ENCODE peak calls at places on chromosomes 16 and 17, in four cellular contexts. N, S, W and M are unnamed samples.

GRCh38 chr17:49501496-49501895 is 6.4 kb downstream of the NGFR start:
- DNase-seq in N (no peak), S (no peak), W (no peak), M (no peak)

GRCh38 chr17:83037084-83037950 is 42.1 kb upstream of the METRNL start:
- DNase-seq in N (no peak), S (no peak), W (no peak), M (peak; percentile 39)

GRCh38 chr17:43217614-43218087 is 6.0 kb downstream of the TMEM106A start:
- DNase-seq in N (no peak), S (no peak), W (no peak), M (no peak)

GRCh38 chr17:17416400-17417360 is 60.1 kb upstream of the MED9 start:
- DNase-seq in N (no peak), S (no peak), W (peak; percentile 87), M (peak; percentile 55)

GRCh38 chr16:72371307-72372081 is 199.5 kb upstream of the PMFBP1 start:
- DNase-seq in N (no peak), S (no peak), W (peak; percentile 25), M (no peak)

GRCh38 chr17:1906622-1907021 is 76.8 kb downstream of the RPA1 start:
- DNase-seq in N (no peak), S (no peak), W (no peak), M (no peak)

GRCh38 chr17:17682737-17683675 is 1.7 kb downstream of the RAI1 start:
- DNase-seq in N (peak; percentile 85), S (peak; percentile 75), W (peak; percentile 91), M (peak; percentile 79)

GRCh38 chr16:85460983-85461813 is 151.9 kb upstream of the GSE1 start:
- DNase-seq in N (peak; percentile 84), S (no peak), W (peak; percentile 56), M (no peak)

GRCh38 chr16:18072161-18072560 is 264.4 kb downstream of the NPIPA8 start:
- DNase-seq in N (no peak), S (no peak), W (no peak), M (no peak)

GRCh38 chr16:56353054-56353921 is 72.1 kb downstream of the AMFR start:
- DNase-seq in N (peak; percentile 14), S (peak; percentile 6), W (no peak), M (peak; percentile 44)

GRCh38 chr17:21358682-21359482 is 17.3 kb upstream of the KCNJ12 start:
- DNase-seq in N (no peak), S (no peak), W (no peak), M (no peak)

GRCh38 chr17:73998246-73999220 is 204.9 kb upstream of the RPL38 start:
- DNase-seq in N (no peak), S (peak; percentile 78), W (no peak), M (peak; percentile 71)

GRCh38 chr16:11597268-11597690 is 10.6 kb upstream of the LITAF start:
- DNase-seq in N (peak; percentile 15), S (no peak), W (no peak), M (no peak)

GRCh38 chr16:62445909-62446308 is 409.7 kb upstream of the CDH8 start:
- DNase-seq in N (no peak), S (no peak), W (no peak), M (no peak)

GRCh38 chr16:15972046-15972868 is 22.8 kb downstream of the ABCC1 start:
- DNase-seq in N (no peak), S (no peak), W (peak; percentile 67), M (no peak)

GRCh38 chr17:27490391-27490790 is 34.1 kb downstream of the KSR1 start:
- DNase-seq in N (no peak), S (no peak), W (no peak), M (no peak)

GRCh38 chr16:89359296-89360147 is 130.8 kb downstream of the ANKRD11 start:
- DNase-seq in N (peak; percentile 54), S (no peak), W (no peak), M (no peak)

GRCh38 chr17:64779344-64780095 is 117.4 kb upstream of the SMURF2 start:
- DNase-seq in N (no peak), S (peak; percentile 27), W (no peak), M (no peak)

GRCh38 chr17:64781810-64782555 is 119.9 kb upstream of the SMURF2 start:
- DNase-seq in N (no peak), S (no peak), W (no peak), M (peak; percentile 42)

GRCh38 chr17:64780096-64781012 is 118.2 kb upstream of the SMURF2 start:
- DNase-seq in N (no peak), S (peak; percentile 91), W (no peak), M (peak; percentile 73)

GRCh38 chr17:64781013-64781392 is 118.9 kb upstream of the SMURF2 start:
- DNase-seq in N (no peak), S (no peak), W (no peak), M (no peak)

GRCh38 chr17:64781394-64781793 is 119.3 kb upstream of the SMURF2 start:
- DNase-seq in N (no peak), S (peak; percentile 75), W (no peak), M (peak; percentile 77)
- TF ChIP-seq POLR2A in N (no peak), S (no peak), W (no peak), M (no peak)

GRCh38 chr17:29617125-29617480 is 5.6 kb downstream of the CORO6 start:
- DNase-seq in N (peak; percentile 51), S (peak; percentile 90), W (peak; percentile 38), M (peak; percentile 83)
- H3K4me1 ChIP-seq in N (peaks cover 17% of the 10 kb centered on the region), S (peaks cover 66% of the 10 kb centered on the region), W (peaks cover 13% of the 10 kb centered on the region), M (peaks cover 7% of the 10 kb centered on the region)

GRCh38 chr17:58141505-58141904 is 6.7 kb upstream of the OR4D1 start:
- DNase-seq in N (no peak), S (no peak), W (no peak), M (no peak)

DNA sequence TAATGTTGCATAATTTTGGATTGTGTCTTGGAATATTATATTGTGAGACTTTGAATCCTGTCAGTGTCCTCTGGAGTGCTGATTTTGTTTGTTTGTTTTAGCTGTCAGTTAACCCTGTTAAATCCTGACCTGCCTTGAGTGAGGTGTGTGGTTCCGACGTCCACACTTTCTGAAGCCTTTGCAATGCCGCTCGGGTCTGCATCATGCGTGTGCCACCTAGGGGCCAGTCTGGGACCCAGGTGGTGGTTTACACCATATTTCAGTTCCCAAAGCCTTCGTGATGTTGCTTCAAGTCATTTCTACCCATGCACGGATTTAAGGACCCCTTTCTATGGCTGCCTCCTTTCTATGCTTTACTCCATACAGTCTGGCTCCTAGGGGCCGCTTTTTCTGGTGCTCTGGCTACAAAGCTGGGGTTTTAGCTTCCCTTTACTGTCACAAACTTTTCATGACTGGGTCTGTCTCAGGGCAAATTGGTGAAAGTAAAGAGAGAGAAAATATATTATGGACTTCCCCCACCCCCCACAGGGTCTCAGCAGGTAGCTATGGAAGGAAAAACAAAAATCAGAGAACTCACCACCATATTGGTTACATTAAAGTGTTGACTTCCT is 11.4 kb upstream of the OR4D1 start:
- DNase-seq in N (no peak), S (no peak), W (no peak), M (no peak)
- TF ChIP-seq CTCF in N (no peak), S (no peak), W (peak; percentile 5), M (peak; percentile 60)

GRCh38 chr17:8185580-8186445 is 4.2 kb downstream of the BORCS6 start:
- DNase-seq in N (peak; percentile 91), S (peak; percentile 94), W (peak; percentile 57), M (peak; percentile 88)
- TF ChIP-seq POLR2A in N (peak; percentile 32), S (peak; percentile 80), W (no peak), M (peak; percentile 37)

GRCh38 chr16:28532940-28533647 is 5.7 kb downstream of the NUPR1 start:
- DNase-seq in N (no peak), S (no peak), W (no peak), M (no peak)
- H3K4me1 ChIP-seq in N (peaks cover 22% of the 10 kb centered on the region), S (peaks cover 22% of the 10 kb centered on the region), W (peaks cover 5% of the 10 kb centered on the region), M (peaks cover 65% of the 10 kb centered on the region)

DNA sequence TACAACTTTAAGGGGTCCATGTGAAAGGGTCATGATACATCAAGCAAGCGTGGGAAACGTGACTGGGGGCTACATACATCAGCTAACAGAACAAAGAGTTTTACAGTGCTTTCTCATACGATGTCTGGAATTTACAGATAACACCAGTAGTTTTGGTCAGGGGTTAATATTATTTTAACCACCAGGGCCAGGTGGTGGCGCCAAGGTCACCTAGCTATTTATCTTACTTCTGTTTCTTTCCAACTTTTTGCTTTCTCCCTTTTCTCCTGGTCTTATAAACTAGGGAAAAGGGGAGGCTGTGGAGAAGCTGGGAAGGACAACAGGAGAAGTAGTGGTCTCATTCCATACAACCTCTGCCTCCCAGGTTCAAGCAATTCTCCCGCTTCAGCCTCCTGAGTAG is 37.9 kb downstream of the CLEC3A start:
- DNase-seq in N (no peak), S (no peak), W (no peak), M (no peak)
- TF ChIP-seq CTCF in N (no peak), S (no peak), W (no peak), M (no peak)

GRCh38 chr16:31143036-31143888 is 6.6 kb downstream of the PRSS36 start:
- DNase-seq in N (peak; percentile 75), S (no peak), W (no peak), M (no peak)

GRCh38 chr16:31138621-31139578 is 3.4 kb upstream of the PRSS8 start:
- DNase-seq in N (no peak), S (peak; percentile 91), W (peak; percentile 70), M (peak; percentile 46)

GRCh38 chr16:31142109-31143035 is 6.8 kb upstream of the PRSS8 start:
- DNase-seq in N (peak; percentile 99), S (peak; percentile 99), W (peak; percentile 98), M (peak; percentile 100)

GRCh38 chr16:31143889-31144148 is 6.0 kb downstream of the PRSS36 start:
- DNase-seq in N (no peak), S (no peak), W (no peak), M (no peak)

GRCh38 chr16:31141489-31142108 is 6.1 kb upstream of the PRSS8 start:
- DNase-seq in N (peak; percentile 63), S (no peak), W (peak; percentile 84), M (no peak)
- TF ChIP-seq POLR2A in N (no peak), S (no peak), W (no peak), M (no peak)